ENCODE peak calls at places on chromosomes 1 and 21, in four cellular contexts. E is PC-3, K is IMR-90, D is astrocyte. L is an unnamed sample. For H3K4me1, the result is how much of the 10 kb centered on the place peaks cover.

GRCh38 chr1:77010937-77011336 is 143.7 kb downstream of the ST6GALNAC5 start:
- DNase-seq in K (no peak), D (no peak), E (no peak), L (no peak)

GRCh38 chr1:1597275-1597930 is 2.5 kb downstream of the FNDC10 start:
- DNase-seq in D (no peak), K (no peak), E (peak), L (peak)

GRCh38 chr1:2526824-2527552 is 592 bp upstream of the PANK4 start:
- DNase-seq in K (peak), D (peak), E (peak), L (no peak)

GRCh38 chr21:25670726-25671125 is 31.7 kb downstream of the JAM2 start:
- DNase-seq in K (peak), E (no peak), D (peak), L (no peak)

GRCh38 chr1:220013497-220013896 is 32.8 kb downstream of the EPRS1 start:
- DNase-seq in E (no peak), K (peak), D (peak), L (no peak)

GRCh38 chr21:42125571-42126544 is 54.7 kb downstream of the UMODL1 start:
- DNase-seq in E (peak), D (peak), K (peak), L (peak)

GRCh38 chr1:115090547-115090946 is 1.2 kb upstream of the TSPAN2 start:
- DNase-seq in K (peak), E (no peak), D (peak), L (peak)

GRCh38 chr1:32984090-32984828 is 19.6 kb upstream of the RNF19B start:
- DNase-seq in K (peak), D (no peak), E (no peak), L (no peak)

GRCh38 chr1:166133857-166134256 is 32.9 kb downstream of the FAM78B start:
- DNase-seq in D (no peak), E (no peak), K (no peak), L (no peak)

GRCh38 chr1:24929876-24930702 is at the start of gene RUNX3:
- DNase-seq in D (no peak), K (no peak), E (peak), L (peak)

GRCh38 chr1:26582836-26583460 is 53.4 kb downstream of the RPS6KA1 start:
- DNase-seq in E (peak), K (peak), D (peak), L (no peak)

GRCh38 chr1:19123837-19124236 is 86.2 kb downstream of the UBR4 start:
- DNase-seq in D (no peak), E (no peak), K (no peak), L (no peak)

GRCh38 chr1:177830531-177830930 is 139.3 kb downstream of the SEC16B start:
- DNase-seq in K (no peak), E (no peak), D (no peak), L (no peak)

GRCh38 chr1:177820213-177820612 is 149.6 kb downstream of the SEC16B start:
- DNase-seq in K (no peak), D (no peak), E (no peak), L (no peak)

GRCh38 chr1:177825276-177825903 is 144.5 kb downstream of the SEC16B start:
- DNase-seq in D (no peak), K (no peak), E (no peak), L (no peak)

GRCh38 chr1:177824508-177824982 is 145.3 kb downstream of the SEC16B start:
- DNase-seq in D (no peak), E (no peak), K (no peak), L (no peak)
- H2AFZ ChIP-seq in D (no peak), E (no peak), K (no peak), L (no peak)

GRCh38 chr21:17821121-17821520 is 2.0 kb upstream of the C21orf91 start:
- DNase-seq in K (no peak), E (no peak), D (no peak), L (no peak)

GRCh38 chr21:17813353-17813752 is 5.8 kb downstream of the C21orf91 start:
- DNase-seq in D (no peak), K (peak), E (no peak), L (no peak)

GRCh38 chr21:17819114-17819877 is at the start of gene C21orf91:
- DNase-seq in E (peak), K (peak), D (peak), L (peak)

GRCh38 chr21:17819878-17820232 is 699 bp upstream of the C21orf91 start:
- DNase-seq in D (no peak), E (no peak), K (peak), L (peak)

DNA sequence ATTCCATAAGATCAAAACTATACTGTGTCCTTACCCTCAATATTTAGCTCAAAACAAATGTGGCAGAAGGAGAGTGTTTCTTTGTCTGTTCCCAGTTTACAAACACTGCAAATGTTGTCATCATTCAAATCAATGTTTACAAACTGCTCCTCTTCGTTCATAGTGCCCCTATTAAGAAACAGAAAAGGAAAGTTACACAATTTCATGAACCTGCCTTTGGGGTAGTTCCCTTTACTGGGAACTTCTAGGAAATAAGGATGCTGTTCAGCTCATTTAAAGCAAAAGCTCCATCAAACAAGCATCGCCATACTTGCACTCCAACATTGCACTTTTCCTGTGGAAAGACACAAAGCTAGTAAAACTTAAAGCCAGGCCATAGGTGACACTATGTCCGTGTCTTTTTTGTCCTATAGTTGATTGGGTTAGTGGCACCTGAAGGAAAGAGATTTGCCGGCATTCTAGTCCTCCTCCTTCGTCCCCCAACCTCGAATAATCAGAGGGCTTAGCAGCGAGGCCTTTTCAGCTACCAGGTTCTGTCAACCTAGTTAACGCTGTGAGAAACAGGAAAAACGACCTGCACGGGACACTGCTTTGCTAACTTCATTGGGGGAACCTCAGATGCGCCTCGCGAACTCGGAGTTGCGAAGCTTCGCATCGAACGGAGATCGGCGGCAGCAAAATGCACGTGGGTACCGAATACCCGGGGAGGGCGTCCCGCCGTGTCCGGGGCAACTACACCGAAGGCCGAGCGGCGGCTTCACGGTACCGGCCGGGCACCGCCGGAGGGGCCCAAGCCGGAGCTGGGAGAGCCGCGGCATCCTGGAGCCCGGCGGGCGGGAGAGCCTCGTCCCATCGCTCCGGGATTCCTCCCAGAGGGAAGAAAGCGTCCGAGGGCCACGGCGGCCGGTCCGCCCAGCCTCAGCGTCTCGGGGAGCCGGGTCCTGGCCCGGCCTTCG is 720 bp downstream of the C21orf91 start:
- DNase-seq in D (peak), K (peak), E (peak), L (no peak)
- H3K4me1 ChIP-seq in D (under half), K (under half), E (under half), L (under half)

GRCh38 chr1:234250747-234251146 is 122.5 kb upstream of the COA6 start:
- DNase-seq in E (no peak), D (no peak), K (no peak), L (no peak)
- H2AFZ ChIP-seq in E (no peak), D (no peak), K (no peak), L (no peak)

GRCh38 chr1:111628153-111628552 is 8.6 kb downstream of the RAP1A start:
- DNase-seq in E (no peak), K (no peak), D (peak), L (no peak)
- H3K4me1 ChIP-seq in E (under half), K (under half), D (under half), L (under half)

DNA sequence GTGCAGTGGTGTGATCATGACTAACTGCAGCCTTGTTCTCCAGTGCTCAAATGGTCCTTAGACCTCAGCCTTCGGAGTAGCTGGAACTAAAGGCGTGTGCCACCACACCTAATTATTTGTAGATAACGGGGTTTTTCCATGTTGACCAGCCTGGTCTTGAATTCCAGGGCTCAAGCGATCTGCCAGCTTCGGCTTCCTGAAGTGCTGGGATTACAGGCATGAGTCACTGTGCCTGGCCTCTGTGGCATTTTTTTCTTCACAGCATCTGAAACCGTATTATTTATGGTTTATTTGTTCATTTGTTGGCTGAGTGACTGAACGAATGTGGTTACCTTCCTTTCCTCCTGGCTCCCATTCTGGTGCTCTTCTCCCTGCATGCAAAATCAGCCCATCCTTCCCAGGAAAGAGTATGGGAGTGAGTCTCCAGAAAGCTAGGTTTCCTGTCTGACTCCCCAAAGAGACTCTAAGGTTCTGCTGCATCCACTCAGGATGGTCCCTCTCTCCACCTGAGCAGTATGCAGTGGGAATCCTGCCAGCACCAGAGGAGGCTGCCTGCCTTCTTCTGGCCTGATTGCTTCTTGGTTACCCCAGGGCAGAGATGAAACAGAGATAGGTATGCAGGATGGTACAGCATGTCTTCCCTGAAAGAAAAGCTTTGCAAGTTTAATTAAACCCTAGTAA is 155.0 kb upstream of the BEND5 start:
- DNase-seq in D (peak), K (no peak), E (peak), L (no peak)
- H2AFZ ChIP-seq in D (no peak), K (no peak), E (peak), L (no peak)

GRCh38 chr1:233294991-233295774 is at the start of gene PCNX2:
- DNase-seq in D (peak), K (peak), E (peak), L (no peak)
- H3K4me1 ChIP-seq in D (under half), K (under half), E (under half), L (under half)

GRCh38 chr1:164644774-164645634 is 86.0 kb downstream of the PBX1 start:
- DNase-seq in D (peak), K (peak), E (peak), L (no peak)

GRCh38 chr1:164645921-164646320 is 86.9 kb downstream of the PBX1 start:
- DNase-seq in E (no peak), D (no peak), K (no peak), L (no peak)

GRCh38 chr1:164649146-164649545 is 90.2 kb downstream of the PBX1 start:
- DNase-seq in E (no peak), D (no peak), K (no peak), L (no peak)

GRCh38 chr1:164648211-164649080 is 89.5 kb downstream of the PBX1 start:
- DNase-seq in E (peak), K (peak), D (peak), L (no peak)

GRCh38 chr1:164647211-164647610 is 88.2 kb downstream of the PBX1 start:
- DNase-seq in K (no peak), E (no peak), D (no peak), L (no peak)
- H2AFZ ChIP-seq in K (no peak), E (no peak), D (no peak), L (no peak)

GRCh38 chr1:174968750-174969244 is 30.9 kb upstream of the CACYBP start:
- DNase-seq in D (peak), K (peak), E (peak), L (peak)
- H3K4me1 ChIP-seq in D (under half), K (under half), E (under half), L (under half)